ENCODE peak calls at places on chromosomes 2 and 18, in seven cellular contexts. One of them, this sample, is unnamed. For H3K36me3, the result is how much of the 10 kb centered on the place peaks cover.

GRCh38 chr2:3547915-3548314 is 10.2 kb downstream of the RNASEH1 start:
- DNase-seq in left ventricle myocardium inferior: no peak
- DNase-seq in right atrium auricular region: no peak
- DNase-seq in right lobe of liver: no peak
- DNase-seq in kidney epithelial cell: no peak
- DNase-seq in pancreas: no peak
- DNase-seq in IMR-90: no peak
- DNase-seq in this sample: no peak

GRCh38 chr2:3313845-3314375 is 63.7 kb downstream of the EIPR1 start:
- DNase-seq in right atrium auricular region: no peak
- DNase-seq in pancreas: no peak
- DNase-seq in left ventricle myocardium inferior: no peak
- DNase-seq in right lobe of liver: no peak
- DNase-seq in kidney epithelial cell: no peak
- DNase-seq in IMR-90: no peak
- DNase-seq in this sample: no peak

GRCh38 chr2:241020201-241020600 is 21.8 kb downstream of the SNED1 start:
- DNase-seq in right lobe of liver: no peak
- DNase-seq in right atrium auricular region: peak
- DNase-seq in kidney epithelial cell: no peak
- DNase-seq in pancreas: no peak
- DNase-seq in left ventricle myocardium inferior: no peak
- DNase-seq in IMR-90: no peak
- DNase-seq in this sample: peak

GRCh38 chr2:194100201-194100600 is 1556.8 kb upstream of the SLC39A10 start:
- DNase-seq in right lobe of liver: no peak
- DNase-seq in kidney epithelial cell: no peak
- DNase-seq in IMR-90: no peak
- DNase-seq in right atrium auricular region: no peak
- DNase-seq in left ventricle myocardium inferior: no peak
- DNase-seq in pancreas: no peak
- DNase-seq in this sample: no peak

GRCh38 chr2:105184420-105184819 is 57.1 kb upstream of the GPR45 start:
- DNase-seq in right lobe of liver: no peak
- DNase-seq in right atrium auricular region: no peak
- DNase-seq in IMR-90: no peak
- DNase-seq in pancreas: no peak
- DNase-seq in left ventricle myocardium inferior: no peak
- DNase-seq in kidney epithelial cell: no peak
- DNase-seq in this sample: no peak

GRCh38 chr2:14960686-14961324 is 328.3 kb downstream of the LRATD1 start:
- DNase-seq in right lobe of liver: no peak
- DNase-seq in right atrium auricular region: no peak
- DNase-seq in pancreas: no peak
- DNase-seq in kidney epithelial cell: no peak
- DNase-seq in left ventricle myocardium inferior: no peak
- DNase-seq in IMR-90: no peak
- DNase-seq in this sample: no peak

GRCh38 chr2:222769446-222769845 is 91.4 kb upstream of the ACSL3 start:
- DNase-seq in left ventricle myocardium inferior: no peak
- DNase-seq in right atrium auricular region: no peak
- DNase-seq in pancreas: no peak
- DNase-seq in IMR-90: no peak
- DNase-seq in kidney epithelial cell: no peak
- DNase-seq in right lobe of liver: no peak
- DNase-seq in this sample: no peak

GRCh38 chr2:215277942-215278341 is 33.9 kb upstream of the ATIC start:
- DNase-seq in IMR-90: no peak
- DNase-seq in right lobe of liver: no peak
- DNase-seq in left ventricle myocardium inferior: no peak
- DNase-seq in pancreas: no peak
- DNase-seq in right atrium auricular region: no peak
- DNase-seq in kidney epithelial cell: no peak
- DNase-seq in this sample: no peak

GRCh38 chr2:54247115-54247514 is 8.9 kb downstream of the TSPYL6 start:
- DNase-seq in right atrium auricular region: no peak
- DNase-seq in pancreas: no peak
- DNase-seq in left ventricle myocardium inferior: no peak
- DNase-seq in IMR-90: peak
- DNase-seq in right lobe of liver: no peak
- DNase-seq in kidney epithelial cell: no peak
- DNase-seq in this sample: no peak

GRCh38 chr2:223019390-223019930 is 32.5 kb upstream of the KCNE4 start:
- DNase-seq in IMR-90: no peak
- DNase-seq in right atrium auricular region: no peak
- DNase-seq in pancreas: peak
- DNase-seq in kidney epithelial cell: no peak
- DNase-seq in right lobe of liver: no peak
- DNase-seq in left ventricle myocardium inferior: no peak
- DNase-seq in this sample: no peak

GRCh38 chr18:78445880-78446279 is 533.7 kb upstream of the SALL3 start:
- DNase-seq in kidney epithelial cell: no peak
- DNase-seq in right atrium auricular region: no peak
- DNase-seq in IMR-90: no peak
- DNase-seq in left ventricle myocardium inferior: no peak
- DNase-seq in pancreas: no peak
- DNase-seq in right lobe of liver: no peak
- DNase-seq in this sample: no peak

GRCh38 chr2:36912692-36913091 is 53.6 kb downstream of the STRN start:
- DNase-seq in right atrium auricular region: no peak
- DNase-seq in right lobe of liver: no peak
- DNase-seq in left ventricle myocardium inferior: no peak
- DNase-seq in pancreas: no peak
- DNase-seq in IMR-90: peak
- DNase-seq in kidney epithelial cell: no peak
- DNase-seq in this sample: no peak

GRCh38 chr2:171347158-171347557 is 86.6 kb downstream of the METTL8 start:
- DNase-seq in left ventricle myocardium inferior: no peak
- DNase-seq in IMR-90: peak
- DNase-seq in kidney epithelial cell: no peak
- DNase-seq in pancreas: no peak
- DNase-seq in right lobe of liver: no peak
- DNase-seq in right atrium auricular region: no peak
- DNase-seq in this sample: no peak

GRCh38 chr18:79517322-79517721 is 121.6 kb downstream of the NFATC1 start:
- DNase-seq in right atrium auricular region: no peak
- DNase-seq in left ventricle myocardium inferior: no peak
- DNase-seq in kidney epithelial cell: no peak
- DNase-seq in pancreas: no peak
- DNase-seq in IMR-90: no peak
- DNase-seq in right lobe of liver: no peak
- DNase-seq in this sample: peak

GRCh38 chr2:61367177-61367576 is 103.7 kb downstream of the USP34 start:
- DNase-seq in pancreas: no peak
- DNase-seq in left ventricle myocardium inferior: no peak
- DNase-seq in kidney epithelial cell: no peak
- DNase-seq in IMR-90: no peak
- DNase-seq in right lobe of liver: no peak
- DNase-seq in right atrium auricular region: no peak
- DNase-seq in this sample: no peak

GRCh38 chr2:61371027-61371426 is 99.9 kb downstream of the USP34 start:
- DNase-seq in kidney epithelial cell: no peak
- DNase-seq in pancreas: no peak
- DNase-seq in IMR-90: peak
- DNase-seq in left ventricle myocardium inferior: no peak
- DNase-seq in right lobe of liver: no peak
- DNase-seq in right atrium auricular region: no peak
- DNase-seq in this sample: no peak

GRCh38 chr2:61363580-61363979 is 107.3 kb downstream of the USP34 start:
- DNase-seq in left ventricle myocardium inferior: no peak
- DNase-seq in pancreas: no peak
- DNase-seq in IMR-90: no peak
- DNase-seq in kidney epithelial cell: no peak
- DNase-seq in right atrium auricular region: no peak
- DNase-seq in right lobe of liver: no peak
- DNase-seq in this sample: no peak

GRCh38 chr2:61368687-61369665 is 101.9 kb downstream of the USP34 start:
- DNase-seq in right lobe of liver: no peak
- DNase-seq in left ventricle myocardium inferior: no peak
- DNase-seq in pancreas: no peak
- DNase-seq in right atrium auricular region: no peak
- DNase-seq in IMR-90: no peak
- DNase-seq in kidney epithelial cell: no peak
- DNase-seq in this sample: no peak
- H3K36me3 ChIP-seq in right lobe of liver: under half
- H3K36me3 ChIP-seq in left ventricle myocardium inferior: under half
- H3K36me3 ChIP-seq in pancreas: under half
- H3K36me3 ChIP-seq in right atrium auricular region: under half
- H3K36me3 ChIP-seq in IMR-90: under half
- H3K36me3 ChIP-seq in kidney epithelial cell: under half
- H3K36me3 ChIP-seq in this sample: half or more

DNA sequence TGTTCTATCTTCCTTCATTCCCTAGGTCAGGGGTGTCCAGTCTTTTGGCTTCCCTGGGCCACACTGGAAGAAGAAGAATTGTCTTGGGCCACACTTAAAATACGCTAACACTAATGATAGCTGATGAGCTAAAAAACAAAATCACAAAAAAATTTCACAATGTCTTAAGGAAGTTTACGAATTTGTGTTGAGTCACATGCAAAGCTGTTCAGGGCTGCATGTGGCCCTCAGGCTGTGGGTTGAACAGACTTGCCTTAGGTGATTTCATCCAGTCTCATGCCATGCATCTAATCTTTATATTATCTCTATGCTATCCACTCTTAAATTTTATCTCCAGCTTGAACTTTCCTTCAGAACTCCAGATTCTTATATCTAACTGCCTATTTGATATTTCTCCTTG is 80.1 kb downstream of the CCDC85A start:
- DNase-seq in IMR-90: no peak
- DNase-seq in right atrium auricular region: no peak
- DNase-seq in left ventricle myocardium inferior: no peak
- DNase-seq in right lobe of liver: no peak
- DNase-seq in pancreas: no peak
- DNase-seq in kidney epithelial cell: no peak
- DNase-seq in this sample: no peak
- H3K36me3 ChIP-seq in IMR-90: under half
- H3K36me3 ChIP-seq in right atrium auricular region: under half
- H3K36me3 ChIP-seq in left ventricle myocardium inferior: under half
- H3K36me3 ChIP-seq in right lobe of liver: under half
- H3K36me3 ChIP-seq in pancreas: under half
- H3K36me3 ChIP-seq in kidney epithelial cell: under half
- H3K36me3 ChIP-seq in this sample: under half

GRCh38 chr2:65072181-65072970 is 16.2 kb downstream of the CEP68 start:
- DNase-seq in left ventricle myocardium inferior: no peak
- DNase-seq in pancreas: no peak
- DNase-seq in kidney epithelial cell: no peak
- DNase-seq in right atrium auricular region: no peak
- DNase-seq in IMR-90: no peak
- DNase-seq in right lobe of liver: no peak
- DNase-seq in this sample: no peak

GRCh38 chr2:65070856-65071255 is 14.6 kb downstream of the CEP68 start:
- DNase-seq in kidney epithelial cell: no peak
- DNase-seq in right atrium auricular region: no peak
- DNase-seq in left ventricle myocardium inferior: no peak
- DNase-seq in IMR-90: no peak
- DNase-seq in pancreas: no peak
- DNase-seq in right lobe of liver: no peak
- DNase-seq in this sample: no peak

GRCh38 chr2:65069425-65069824 is 13.2 kb downstream of the CEP68 start:
- DNase-seq in right lobe of liver: no peak
- DNase-seq in IMR-90: no peak
- DNase-seq in kidney epithelial cell: no peak
- DNase-seq in pancreas: no peak
- DNase-seq in right atrium auricular region: no peak
- DNase-seq in left ventricle myocardium inferior: no peak
- DNase-seq in this sample: no peak

GRCh38 chr2:65070172-65070830 is 14.1 kb downstream of the CEP68 start:
- DNase-seq in left ventricle myocardium inferior: no peak
- DNase-seq in pancreas: no peak
- DNase-seq in IMR-90: peak
- DNase-seq in right atrium auricular region: no peak
- DNase-seq in kidney epithelial cell: no peak
- DNase-seq in right lobe of liver: no peak
- DNase-seq in this sample: no peak

DNA sequence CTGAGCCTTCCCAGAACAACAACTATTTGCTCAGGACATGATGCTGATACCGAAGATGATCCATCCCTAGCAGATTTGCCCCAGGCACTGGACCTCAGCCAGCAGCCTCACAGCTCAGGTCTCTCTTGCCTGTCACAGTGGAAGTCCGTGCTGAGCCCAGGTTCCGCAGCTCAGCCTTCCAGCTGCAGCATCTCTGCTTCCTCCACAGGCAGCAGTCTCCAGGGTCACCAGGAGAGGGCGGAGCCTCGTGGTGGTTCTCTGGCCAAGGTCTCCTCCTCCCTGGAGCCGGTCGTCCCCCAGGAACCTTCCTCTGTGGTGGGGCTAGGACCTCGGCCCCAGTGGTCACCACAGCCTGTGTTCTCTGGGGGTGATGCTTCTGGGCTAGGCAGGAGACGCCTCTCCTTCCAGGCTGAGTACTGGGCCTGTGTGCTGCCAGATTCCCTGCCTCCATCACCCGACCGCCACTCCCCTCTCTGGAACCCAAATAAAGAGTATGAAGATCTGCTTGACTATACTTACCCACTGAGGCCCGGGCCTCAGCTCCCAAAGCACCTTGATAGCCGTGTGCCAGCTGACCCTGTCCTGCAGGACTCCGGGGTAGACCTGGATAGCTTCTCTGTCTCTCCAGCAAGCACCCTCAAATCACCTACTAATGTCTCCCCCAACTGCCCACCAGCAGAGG is 15.4 kb downstream of the CEP68 start:
- DNase-seq in kidney epithelial cell: no peak
- DNase-seq in right lobe of liver: no peak
- DNase-seq in pancreas: peak
- DNase-seq in right atrium auricular region: no peak
- DNase-seq in left ventricle myocardium inferior: no peak
- DNase-seq in IMR-90: no peak
- DNase-seq in this sample: no peak
- H3K36me3 ChIP-seq in kidney epithelial cell: under half
- H3K36me3 ChIP-seq in right lobe of liver: under half
- H3K36me3 ChIP-seq in pancreas: under half
- H3K36me3 ChIP-seq in right atrium auricular region: under half
- H3K36me3 ChIP-seq in left ventricle myocardium inferior: under half
- H3K36me3 ChIP-seq in IMR-90: under half
- H3K36me3 ChIP-seq in this sample: under half

GRCh38 chr18:39596891-39597290 is 2031.3 kb upstream of the CELF4 start:
- DNase-seq in right atrium auricular region: no peak
- DNase-seq in IMR-90: no peak
- DNase-seq in left ventricle myocardium inferior: no peak
- DNase-seq in kidney epithelial cell: no peak
- DNase-seq in pancreas: no peak
- DNase-seq in right lobe of liver: no peak
- DNase-seq in this sample: no peak
- H3K36me3 ChIP-seq in right atrium auricular region: under half
- H3K36me3 ChIP-seq in IMR-90: under half
- H3K36me3 ChIP-seq in left ventricle myocardium inferior: under half
- H3K36me3 ChIP-seq in kidney epithelial cell: under half
- H3K36me3 ChIP-seq in pancreas: under half
- H3K36me3 ChIP-seq in right lobe of liver: under half
- H3K36me3 ChIP-seq in this sample: under half

DNA sequence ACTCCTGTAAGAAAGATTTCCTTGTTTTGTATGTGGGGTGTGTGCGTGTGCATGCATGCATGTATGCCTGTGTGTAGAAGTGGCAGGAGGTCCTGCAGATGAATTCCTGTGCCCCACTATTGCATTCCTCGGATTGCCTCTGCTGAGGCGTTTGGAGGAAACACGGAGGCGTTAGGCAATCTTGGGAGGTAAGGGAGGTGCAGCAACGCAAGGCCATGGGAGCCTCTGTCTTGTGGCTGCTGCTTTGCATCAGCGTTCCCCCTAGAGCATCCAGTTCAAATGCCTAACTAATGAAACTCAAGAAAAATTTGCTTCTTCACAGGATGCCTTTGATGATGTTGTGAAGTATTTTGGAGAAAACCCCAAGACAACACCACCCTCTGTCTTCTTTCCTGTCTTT is 80.0 kb downstream of the PRPF40A start:
- DNase-seq in right atrium auricular region: no peak
- DNase-seq in left ventricle myocardium inferior: no peak
- DNase-seq in IMR-90: no peak
- DNase-seq in right lobe of liver: no peak
- DNase-seq in kidney epithelial cell: no peak
- DNase-seq in pancreas: no peak
- DNase-seq in this sample: no peak
- H3K36me3 ChIP-seq in right atrium auricular region: under half
- H3K36me3 ChIP-seq in left ventricle myocardium inferior: under half
- H3K36me3 ChIP-seq in IMR-90: under half
- H3K36me3 ChIP-seq in right lobe of liver: under half
- H3K36me3 ChIP-seq in kidney epithelial cell: under half
- H3K36me3 ChIP-seq in pancreas: under half
- H3K36me3 ChIP-seq in this sample: half or more

This sample was measured in upper lobe of right lung.